ENCODE peak calls at places on chromosome 7, in five cellular contexts. A is ovary, N is sigmoid colon, F is fibroblast of pulmonary artery, W is GM23338. B is an unnamed sample.

GRCh38 chr7:137869260-137869659 is 22.5 kb upstream of the DGKI start:
- DNase-seq in A (no peak), N (no peak), F (no peak), W (no peak), B (no peak)

GRCh38 chr7:27690649-27691048 is 28.0 kb upstream of the HIBADH start:
- DNase-seq in A (no peak), N (no peak), F (no peak), W (no peak), B (no peak)

GRCh38 chr7:156680281-156680680 is 39.7 kb downstream of the RNF32 start:
- DNase-seq in A (no peak), N (no peak), F (peak), W (no peak), B (peak)

GRCh38 chr7:30888783-30889182 is 22.9 kb upstream of the AQP1 start:
- DNase-seq in A (no peak), N (peak), F (peak), W (no peak), B (peak)

GRCh38 chr7:24718431-24718831 is 38.8 kb downstream of the GSDME start:
- DNase-seq in A (no peak), N (no peak), F (no peak), W (no peak), B (no peak)

GRCh38 chr7:131425992-131426391 is 98.3 kb downstream of the MKLN1 start:
- DNase-seq in A (no peak), N (no peak), F (no peak), W (no peak), B (no peak)

GRCh38 chr7:157502701-157503111 is 165.9 kb downstream of the DNAJB6 start:
- DNase-seq in A (no peak), N (peak), F (peak), W (no peak), B (no peak)

GRCh38 chr7:148472406-148472805 is 118.2 kb upstream of the C7orf33 start:
- DNase-seq in A (no peak), N (no peak), F (no peak), W (no peak), B (no peak)

GRCh38 chr7:155227004-155227787 is 70.5 kb upstream of the INSIG1 start:
- DNase-seq in A (no peak), N (peak), F (no peak), W (no peak), B (no peak)

GRCh38 chr7:36148422-36149065 is 4.5 kb upstream of the EEPD1 start:
- DNase-seq in A (no peak), N (no peak), F (no peak), W (no peak), B (no peak)

GRCh38 chr7:6589829-6590644 is at the start of gene INTS15:
- DNase-seq in A (peak), N (peak), F (peak), W (peak), B (peak)

GRCh38 chr7:99244942-99245341 is 27.7 kb upstream of the MYH16 start:
- DNase-seq in A (no peak), N (no peak), F (no peak), W (no peak), B (peak)

GRCh38 chr7:43281268-43281667 is 168.8 kb downstream of the HECW1 start:
- DNase-seq in A (no peak), N (no peak), F (no peak), W (no peak), B (no peak)
- TF ChIP-seq CTCF in A (no peak), N (no peak), F (no peak), W (no peak), B (no peak)

GRCh38 chr7:47228386-47229014 is 353.4 kb downstream of the TNS3 start:
- DNase-seq in A (no peak), N (no peak), F (no peak), W (peak), B (no peak)
- H3K4me3 ChIP-seq in A (no peak), N (no peak), F (no peak), W (no peak), B (no peak)

GRCh38 chr7:2482725-2483451 is 6.7 kb upstream of the GRIFIN start:
- DNase-seq in A (no peak), N (no peak), F (peak), W (no peak), B (no peak)
- TF ChIP-seq CTCF in A (no peak), N (no peak), F (no peak), W (peak), B (no peak)

GRCh38 chr7:106281127-106281526 is 3.7 kb downstream of the NAMPT start:
- DNase-seq in A (no peak), N (no peak), F (no peak), W (no peak), B (no peak)
- H3K4me3 ChIP-seq in A (no peak), N (no peak), F (peak), W (no peak), B (no peak)

GRCh38 chr7:152870106-152870693 is 110.6 kb downstream of the ACTR3B start:
- DNase-seq in A (no peak), N (no peak), F (no peak), W (no peak), B (no peak)
- TF ChIP-seq CTCF in A (no peak), N (no peak), F (no peak), W (no peak), B (no peak)

DNA sequence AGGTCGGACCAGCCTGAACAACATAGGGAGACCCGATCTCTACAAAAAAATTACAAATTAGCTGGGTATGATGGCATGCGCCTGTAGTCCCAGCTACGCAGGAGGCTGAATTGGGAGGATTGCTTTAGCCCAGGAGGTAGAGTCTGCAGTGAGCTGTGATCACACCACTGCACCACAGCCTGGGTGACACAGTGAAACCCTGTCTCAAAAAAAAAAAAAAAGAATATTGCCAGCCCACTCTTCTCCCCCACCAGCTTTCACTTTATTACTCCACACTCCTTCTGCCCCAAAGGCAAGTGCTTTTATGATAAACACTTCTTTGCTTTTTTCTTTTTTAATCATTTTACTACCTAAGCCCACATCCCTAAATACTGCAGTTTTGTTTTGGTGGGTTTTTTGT is 14.8 kb downstream of the RAB19 start:
- DNase-seq in A (no peak), N (no peak), F (no peak), W (no peak), B (no peak)
- H3K4me3 ChIP-seq in A (no peak), N (no peak), F (no peak), W (no peak), B (no peak)

GRCh38 chr7:11474902-11475585 is 357.0 kb downstream of the THSD7A start:
- DNase-seq in A (no peak), N (no peak), F (no peak), W (no peak), B (no peak)
- TF ChIP-seq CTCF in A (no peak), N (no peak), F (no peak), W (peak), B (no peak)

GRCh38 chr7:96861-97260 is 95.5 kb upstream of the FAM20C start:
- DNase-seq in A (no peak), N (no peak), F (no peak), W (peak), B (no peak)
- H3K4me3 ChIP-seq in A (no peak), N (no peak), F (no peak), W (peak), B (no peak)

GRCh38 chr7:116529250-116529649 is 4.4 kb downstream of the CAV1 start:
- DNase-seq in A (no peak), N (no peak), F (no peak), W (no peak), B (no peak)
- TF ChIP-seq CTCF in A (no peak), N (no peak), F (no peak), W (no peak), B (no peak)

GRCh38 chr7:134618756-134619530 is 27.7 kb upstream of the BPGM start:
- DNase-seq in A (no peak), N (no peak), F (peak), W (no peak), B (peak)
- H3K4me3 ChIP-seq in A (no peak), N (no peak), F (no peak), W (no peak), B (no peak)